ENCODE peak calls at places on chromosomes 5 and 9, in eight cellular contexts. One of them, this sample, is unnamed.

GRCh38 chr9:34084562-34084961 is 35.9 kb upstream of the UBAP2 start:
- DNase-seq in CD4-positive, CD25-positive, alpha-beta regulatory T cell: no peak
- DNase-seq in activated effector memory CD4-positive, alpha-beta T cell treated with Interleukin-2 at 50 U/mL for 16 hours: no peak
- DNase-seq in fibroblast of gingiva: peak; percentile 6
- DNase-seq in T47D: no peak
- DNase-seq in erythroblast: no peak
- DNase-seq in RWPE1: no peak
- DNase-seq in mesothelial cell of epicardium: no peak
- DNase-seq in this sample: no peak

GRCh38 chr9:133690111-133690561 is 48.0 kb downstream of the SARDH start:
- DNase-seq in CD4-positive, CD25-positive, alpha-beta regulatory T cell: no peak
- DNase-seq in activated effector memory CD4-positive, alpha-beta T cell treated with Interleukin-2 at 50 U/mL for 16 hours: no peak
- DNase-seq in fibroblast of gingiva: no peak
- DNase-seq in T47D: peak; percentile 54
- DNase-seq in erythroblast: no peak
- DNase-seq in RWPE1: peak; percentile 34
- DNase-seq in mesothelial cell of epicardium: no peak
- DNase-seq in this sample: no peak

GRCh38 chr9:122232907-122233306 is 4.2 kb upstream of the LHX6 start:
- DNase-seq in CD4-positive, CD25-positive, alpha-beta regulatory T cell: no peak
- DNase-seq in activated effector memory CD4-positive, alpha-beta T cell treated with Interleukin-2 at 50 U/mL for 16 hours: no peak
- DNase-seq in fibroblast of gingiva: no peak
- DNase-seq in T47D: no peak
- DNase-seq in erythroblast: no peak
- DNase-seq in RWPE1: no peak
- DNase-seq in mesothelial cell of epicardium: no peak
- DNase-seq in this sample: no peak

GRCh38 chr9:14415947-14416346 is 102.0 kb upstream of the NFIB start:
- DNase-seq in CD4-positive, CD25-positive, alpha-beta regulatory T cell: no peak
- DNase-seq in activated effector memory CD4-positive, alpha-beta T cell treated with Interleukin-2 at 50 U/mL for 16 hours: no peak
- DNase-seq in fibroblast of gingiva: peak; percentile 6
- DNase-seq in T47D: no peak
- DNase-seq in erythroblast: no peak
- DNase-seq in RWPE1: no peak
- DNase-seq in mesothelial cell of epicardium: no peak
- DNase-seq in this sample: no peak

GRCh38 chr9:137520614-137521404 is 29.4 kb downstream of the PNPLA7 start:
- DNase-seq in CD4-positive, CD25-positive, alpha-beta regulatory T cell: no peak
- DNase-seq in activated effector memory CD4-positive, alpha-beta T cell treated with Interleukin-2 at 50 U/mL for 16 hours: no peak
- DNase-seq in fibroblast of gingiva: no peak
- DNase-seq in T47D: no peak
- DNase-seq in erythroblast: no peak
- DNase-seq in RWPE1: no peak
- DNase-seq in mesothelial cell of epicardium: no peak
- DNase-seq in this sample: no peak

GRCh38 chr9:108100571-108100970 is 611.0 kb upstream of the KLF4 start:
- DNase-seq in CD4-positive, CD25-positive, alpha-beta regulatory T cell: no peak
- DNase-seq in activated effector memory CD4-positive, alpha-beta T cell treated with Interleukin-2 at 50 U/mL for 16 hours: no peak
- DNase-seq in fibroblast of gingiva: no peak
- DNase-seq in T47D: no peak
- DNase-seq in erythroblast: no peak
- DNase-seq in RWPE1: no peak
- DNase-seq in mesothelial cell of epicardium: no peak
- DNase-seq in this sample: no peak

GRCh38 chr9:129333961-129334743 is 156.1 kb upstream of the IER5L start:
- DNase-seq in CD4-positive, CD25-positive, alpha-beta regulatory T cell: no peak
- DNase-seq in activated effector memory CD4-positive, alpha-beta T cell treated with Interleukin-2 at 50 U/mL for 16 hours: no peak
- DNase-seq in fibroblast of gingiva: peak; percentile 94
- DNase-seq in T47D: peak; percentile 87
- DNase-seq in erythroblast: no peak
- DNase-seq in RWPE1: peak; percentile 99
- DNase-seq in mesothelial cell of epicardium: peak; percentile 77
- DNase-seq in this sample: peak; percentile 99

GRCh38 chr5:175478384-175479124 is at the start of gene SFXN1:
- DNase-seq in CD4-positive, CD25-positive, alpha-beta regulatory T cell: peak; percentile 71
- DNase-seq in activated effector memory CD4-positive, alpha-beta T cell treated with Interleukin-2 at 50 U/mL for 16 hours: peak; percentile 74
- DNase-seq in fibroblast of gingiva: peak; percentile 71
- DNase-seq in T47D: peak; percentile 90
- DNase-seq in erythroblast: peak; percentile 83
- DNase-seq in RWPE1: peak; percentile 94
- DNase-seq in mesothelial cell of epicardium: peak; percentile 65
- DNase-seq in this sample: peak; percentile 41

GRCh38 chr5:175692996-175693700 is 35.3 kb downstream of the HRH2 start:
- DNase-seq in CD4-positive, CD25-positive, alpha-beta regulatory T cell: no peak
- DNase-seq in activated effector memory CD4-positive, alpha-beta T cell treated with Interleukin-2 at 50 U/mL for 16 hours: no peak
- DNase-seq in fibroblast of gingiva: no peak
- DNase-seq in T47D: no peak
- DNase-seq in erythroblast: no peak
- DNase-seq in RWPE1: no peak
- DNase-seq in mesothelial cell of epicardium: no peak
- DNase-seq in this sample: no peak

GRCh38 chr9:73655831-73656230 is 504.2 kb downstream of the ANXA1 start:
- DNase-seq in CD4-positive, CD25-positive, alpha-beta regulatory T cell: no peak
- DNase-seq in activated effector memory CD4-positive, alpha-beta T cell treated with Interleukin-2 at 50 U/mL for 16 hours: no peak
- DNase-seq in fibroblast of gingiva: no peak
- DNase-seq in T47D: no peak
- DNase-seq in erythroblast: no peak
- DNase-seq in RWPE1: no peak
- DNase-seq in mesothelial cell of epicardium: no peak
- DNase-seq in this sample: no peak

GRCh38 chr9:120904061-120904998 is 22.3 kb downstream of the TRAF1 start:
- DNase-seq in CD4-positive, CD25-positive, alpha-beta regulatory T cell: peak; percentile 86
- DNase-seq in activated effector memory CD4-positive, alpha-beta T cell treated with Interleukin-2 at 50 U/mL for 16 hours: peak; percentile 60
- DNase-seq in fibroblast of gingiva: no peak
- DNase-seq in T47D: no peak
- DNase-seq in erythroblast: no peak
- DNase-seq in RWPE1: no peak
- DNase-seq in mesothelial cell of epicardium: no peak
- DNase-seq in this sample: no peak

GRCh38 chr5:32083981-32084430 is 90.1 kb downstream of the GOLPH3 start:
- DNase-seq in CD4-positive, CD25-positive, alpha-beta regulatory T cell: no peak
- DNase-seq in activated effector memory CD4-positive, alpha-beta T cell treated with Interleukin-2 at 50 U/mL for 16 hours: no peak
- DNase-seq in fibroblast of gingiva: no peak
- DNase-seq in T47D: no peak
- DNase-seq in erythroblast: no peak
- DNase-seq in RWPE1: no peak
- DNase-seq in mesothelial cell of epicardium: no peak
- DNase-seq in this sample: no peak

GRCh38 chr9:89919171-89919681 is 314.4 kb downstream of the GADD45G start:
- DNase-seq in CD4-positive, CD25-positive, alpha-beta regulatory T cell: peak; percentile 14
- DNase-seq in activated effector memory CD4-positive, alpha-beta T cell treated with Interleukin-2 at 50 U/mL for 16 hours: no peak
- DNase-seq in fibroblast of gingiva: no peak
- DNase-seq in T47D: peak; percentile 45
- DNase-seq in erythroblast: peak; percentile 29
- DNase-seq in RWPE1: no peak
- DNase-seq in mesothelial cell of epicardium: no peak
- DNase-seq in this sample: no peak

GRCh38 chr5:38607396-38607795 is 51.0 kb upstream of the LIFR start:
- DNase-seq in CD4-positive, CD25-positive, alpha-beta regulatory T cell: no peak
- DNase-seq in activated effector memory CD4-positive, alpha-beta T cell treated with Interleukin-2 at 50 U/mL for 16 hours: no peak
- DNase-seq in fibroblast of gingiva: peak; percentile 95
- DNase-seq in T47D: no peak
- DNase-seq in erythroblast: no peak
- DNase-seq in RWPE1: no peak
- DNase-seq in mesothelial cell of epicardium: no peak
- DNase-seq in this sample: peak; percentile 86

GRCh38 chr5:14182761-14183160 is 39.6 kb downstream of the TRIO start:
- DNase-seq in CD4-positive, CD25-positive, alpha-beta regulatory T cell: no peak
- DNase-seq in activated effector memory CD4-positive, alpha-beta T cell treated with Interleukin-2 at 50 U/mL for 16 hours: no peak
- DNase-seq in fibroblast of gingiva: no peak
- DNase-seq in T47D: no peak
- DNase-seq in erythroblast: no peak
- DNase-seq in RWPE1: peak; percentile 35
- DNase-seq in mesothelial cell of epicardium: no peak
- DNase-seq in this sample: no peak

GRCh38 chr9:32339424-32339823 is 45.0 kb upstream of the ACO1 start:
- DNase-seq in CD4-positive, CD25-positive, alpha-beta regulatory T cell: no peak
- DNase-seq in activated effector memory CD4-positive, alpha-beta T cell treated with Interleukin-2 at 50 U/mL for 16 hours: no peak
- DNase-seq in fibroblast of gingiva: no peak
- DNase-seq in T47D: no peak
- DNase-seq in erythroblast: no peak
- DNase-seq in RWPE1: no peak
- DNase-seq in mesothelial cell of epicardium: no peak
- DNase-seq in this sample: no peak

GRCh38 chr9:124108216-124108615 is 96.6 kb downstream of the LHX2 start:
- DNase-seq in CD4-positive, CD25-positive, alpha-beta regulatory T cell: no peak
- DNase-seq in activated effector memory CD4-positive, alpha-beta T cell treated with Interleukin-2 at 50 U/mL for 16 hours: no peak
- DNase-seq in fibroblast of gingiva: no peak
- DNase-seq in T47D: no peak
- DNase-seq in erythroblast: no peak
- DNase-seq in RWPE1: no peak
- DNase-seq in mesothelial cell of epicardium: no peak
- DNase-seq in this sample: no peak

GRCh38 chr5:133247145-133247709 is 195.4 kb downstream of the HSPA4 start:
- DNase-seq in CD4-positive, CD25-positive, alpha-beta regulatory T cell: no peak
- DNase-seq in activated effector memory CD4-positive, alpha-beta T cell treated with Interleukin-2 at 50 U/mL for 16 hours: no peak
- DNase-seq in fibroblast of gingiva: no peak
- DNase-seq in T47D: peak; percentile 48
- DNase-seq in erythroblast: peak; percentile 30
- DNase-seq in RWPE1: no peak
- DNase-seq in mesothelial cell of epicardium: no peak
- DNase-seq in this sample: no peak

GRCh38 chr9:13032585-13032984 is 246.9 kb downstream of the MPDZ start:
- DNase-seq in CD4-positive, CD25-positive, alpha-beta regulatory T cell: no peak
- DNase-seq in activated effector memory CD4-positive, alpha-beta T cell treated with Interleukin-2 at 50 U/mL for 16 hours: no peak
- DNase-seq in fibroblast of gingiva: no peak
- DNase-seq in T47D: no peak
- DNase-seq in erythroblast: no peak
- DNase-seq in RWPE1: no peak
- DNase-seq in mesothelial cell of epicardium: no peak
- DNase-seq in this sample: no peak